ENCODE peak calls at places on chromosomes 3 and 15, in seven cellular contexts. F is CD8-positive, alpha-beta memory T cell; U is WERI-Rb-1; Y is body of pancreas; W is A549; C is GM06990; M is AG09309. K is an unnamed sample.

GRCh38 chr3:14415501-14415900 is 13.1 kb downstream of the SLC6A6 start:
- DNase-seq in F (no peak), U (no peak), Y (no peak), W (no peak), C (no peak), M (peak), K (no peak)

GRCh38 chr3:88101142-88101541 is 42.1 kb downstream of the ZNF654 start:
- DNase-seq in F (no peak), U (no peak), Y (no peak), W (no peak), C (no peak), M (no peak), K (no peak)

GRCh38 chr15:83914906-83915305 is 261.0 kb downstream of the ADAMTSL3 start:
- DNase-seq in F (no peak), U (no peak), Y (no peak), W (no peak), C (no peak), M (no peak), K (no peak)

GRCh38 chr15:63048986-63049665 is 6.6 kb downstream of the TPM1 start:
- DNase-seq in F (no peak), U (peak), Y (peak), W (peak), C (peak), M (no peak), K (peak)

GRCh38 chr3:127546970-127547733 is 43.4 kb downstream of the TPRA1 start:
- DNase-seq in F (no peak), U (no peak), Y (no peak), W (no peak), C (no peak), M (no peak), K (no peak)

GRCh38 chr3:31377045-31377642 is 155.6 kb upstream of the STT3B start:
- DNase-seq in F (peak), U (no peak), Y (peak), W (peak), C (no peak), M (peak), K (no peak)

GRCh38 chr3:45547764-45548683 is 46.5 kb upstream of the LIMD1 start:
- DNase-seq in F (no peak), U (no peak), Y (peak), W (no peak), C (no peak), M (peak), K (no peak)

GRCh38 chr3:111103807-111104206 is 32.2 kb downstream of the NECTIN3 start:
- DNase-seq in F (no peak), U (no peak), Y (no peak), W (no peak), C (no peak), M (no peak), K (no peak)

GRCh38 chr3:100789582-100789981 is 80.3 kb downstream of the TFG start:
- DNase-seq in F (no peak), U (no peak), Y (no peak), W (no peak), C (no peak), M (no peak), K (no peak)

GRCh38 chr15:22786868-22787698 is 639 bp downstream of the NIPA1 start:
- DNase-seq in F (no peak), U (peak), Y (peak), W (peak), C (peak), M (no peak), K (peak)

GRCh38 chr15:60901647-60902046 is 327.5 kb downstream of the RORA start:
- DNase-seq in F (no peak), U (no peak), Y (no peak), W (no peak), C (peak), M (no peak), K (no peak)

GRCh38 chr3:42662037-42662812 is 8.7 kb downstream of the ZBTB47 start:
- DNase-seq in F (no peak), U (no peak), Y (no peak), W (no peak), C (no peak), M (no peak), K (no peak)

GRCh38 chr3:52530918-52531635 is 2.6 kb downstream of the NT5DC2 start:
- DNase-seq in F (no peak), U (no peak), Y (no peak), W (no peak), C (peak), M (no peak), K (no peak)

GRCh38 chr3:12227833-12228232 is 61.0 kb upstream of the PPARG start:
- DNase-seq in F (no peak), U (no peak), Y (no peak), W (no peak), C (no peak), M (peak), K (no peak)

GRCh38 chr3:190302209-190302885 is 19.9 kb downstream of the CLDN1 start:
- DNase-seq in F (no peak), U (no peak), Y (no peak), W (no peak), C (no peak), M (no peak), K (no peak)

GRCh38 chr15:51793521-51793920 is 35.9 kb upstream of the TMOD3 start:
- DNase-seq in F (no peak), U (no peak), Y (peak), W (no peak), C (no peak), M (no peak), K (no peak)

GRCh38 chr3:147411235-147411607 is 2.1 kb downstream of the ZIC1 start:
- DNase-seq in F (no peak), U (no peak), Y (no peak), W (no peak), C (no peak), M (no peak), K (no peak)

GRCh38 chr3:14170569-14171159 is 7.7 kb downstream of the XPC start:
- DNase-seq in F (no peak), U (no peak), Y (no peak), W (no peak), C (no peak), M (peak), K (no peak)

GRCh38 chr3:11495948-11496557 is 147.7 kb downstream of the VGLL4 start:
- DNase-seq in F (no peak), U (no peak), Y (no peak), W (no peak), C (no peak), M (no peak), K (no peak)

GRCh38 chr3:138079901-138080300 is 35.5 kb downstream of the DZIP1L start:
- DNase-seq in F (no peak), U (no peak), Y (no peak), W (no peak), C (no peak), M (no peak), K (no peak)

GRCh38 chr3:129318921-129319320 is 40.3 kb downstream of the HMCES start:
- DNase-seq in F (no peak), U (no peak), Y (no peak), W (no peak), C (no peak), M (no peak), K (no peak)

GRCh38 chr3:8657804-8658311 is 13.3 kb upstream of the SSUH2 start:
- DNase-seq in F (no peak), U (no peak), Y (no peak), W (no peak), C (no peak), M (no peak), K (no peak)

GRCh38 chr3:114436182-114436581 is 142.4 kb downstream of the TIGIT start:
- DNase-seq in F (no peak), U (no peak), Y (no peak), W (no peak), C (no peak), M (no peak), K (no peak)

GRCh38 chr3:141240290-141241247 is 8.9 kb downstream of the PXYLP1 start:
- DNase-seq in F (no peak), U (no peak), Y (no peak), W (no peak), C (no peak), M (no peak), K (no peak)

GRCh38 chr3:141413387-141414140 is 45.3 kb downstream of the ZBTB38 start:
- DNase-seq in F (peak), U (no peak), Y (no peak), W (peak), C (no peak), M (no peak), K (peak)

GRCh38 chr3:26712211-26713026 is 89.8 kb downstream of the LRRC3B start:
- DNase-seq in F (no peak), U (no peak), Y (peak), W (peak), C (no peak), M (no peak), K (no peak)

GRCh38 chr15:73196113-73196512 is 143.8 kb downstream of the NEO1 start:
- DNase-seq in F (no peak), U (no peak), Y (no peak), W (no peak), C (no peak), M (no peak), K (no peak)

GRCh38 chr3:183315739-183316138 is 62.7 kb downstream of the B3GNT5 start:
- DNase-seq in F (no peak), U (no peak), Y (no peak), W (no peak), C (no peak), M (no peak), K (no peak)

GRCh38 chr15:39110336-39110735 is 470.5 kb upstream of the THBS1 start:
- DNase-seq in F (no peak), U (no peak), Y (no peak), W (no peak), C (no peak), M (peak), K (no peak)

GRCh38 chr3:47347217-47347801 is 33.5 kb upstream of the PTPN23 start:
- DNase-seq in F (no peak), U (no peak), Y (peak), W (no peak), C (peak), M (peak), K (no peak)
- H3K4me3 ChIP-seq in F (no peak), U (no peak), Y (no peak), W (no peak), C (no peak), M (no peak), K (no peak)

DNA sequence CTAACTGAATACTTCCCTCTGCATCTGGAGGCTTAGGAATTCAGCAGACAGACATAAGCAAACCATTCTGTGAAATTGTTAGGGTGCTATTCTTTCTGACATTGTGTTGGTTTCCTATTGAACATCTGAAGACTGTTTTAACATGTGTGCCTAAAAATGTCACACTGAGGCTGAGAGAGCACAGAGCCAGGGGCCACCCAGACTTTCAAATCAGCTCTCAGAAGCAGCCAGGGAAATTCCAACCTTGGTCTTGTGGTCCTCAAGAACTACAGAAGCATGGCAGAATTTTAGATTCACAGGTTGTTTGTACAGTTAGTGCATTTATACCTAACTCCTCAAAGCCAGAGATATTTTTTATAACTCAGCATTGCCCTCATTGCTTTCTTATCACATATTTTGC is 929.2 kb upstream of the CFAP20DC start:
- DNase-seq in F (no peak), U (no peak), Y (no peak), W (no peak), C (peak), M (no peak), K (no peak)
- H3K4me3 ChIP-seq in F (no peak), U (no peak), Y (no peak), W (no peak), C (no peak), M (no peak), K (no peak)

DNA sequence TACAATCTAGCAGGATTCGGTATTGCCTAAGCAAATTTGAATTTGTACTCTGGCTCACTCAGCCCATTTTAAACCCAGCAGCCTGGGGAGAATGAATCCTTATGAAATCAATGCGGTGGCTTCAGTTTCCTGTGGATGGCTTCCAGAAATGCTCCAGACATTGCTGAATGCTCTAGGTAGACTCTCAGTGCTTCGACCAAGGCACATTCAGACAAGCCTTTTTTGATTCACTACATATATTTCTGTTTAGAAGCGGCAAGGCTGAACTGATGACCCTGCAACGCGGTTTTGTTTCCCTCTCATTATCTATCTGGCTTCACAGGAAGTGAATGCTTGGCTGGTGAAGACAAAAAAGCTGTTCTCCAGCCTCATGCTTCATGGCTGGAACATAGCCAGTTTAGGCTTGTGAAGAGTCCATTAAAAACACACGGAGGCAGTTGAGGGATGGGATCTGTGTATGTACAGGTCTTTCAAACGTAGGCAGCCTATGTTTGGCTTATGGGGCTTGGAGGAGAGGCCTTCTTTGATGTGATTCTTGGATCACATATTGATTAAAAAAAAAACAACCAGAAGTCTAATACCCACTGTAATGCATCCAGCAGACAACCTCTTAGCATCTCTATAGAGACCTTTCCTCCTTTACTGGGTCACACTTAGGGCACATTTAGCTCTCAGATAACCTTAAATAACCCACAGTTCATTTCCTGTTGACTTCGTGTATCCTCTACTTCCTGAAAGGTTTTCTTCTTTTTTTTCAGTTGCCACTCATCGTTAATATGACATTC is 400.2 kb upstream of the TBL1XR1 start:
- DNase-seq in F (peak), U (no peak), Y (peak), W (no peak), C (peak), M (peak), K (peak)
- H3K4me3 ChIP-seq in F (peak), U (no peak), Y (no peak), W (no peak), C (no peak), M (no peak), K (peak)

GRCh38 chr3:36451816-36452215 is 71.5 kb downstream of the STAC start:
- DNase-seq in F (no peak), U (peak), Y (no peak), W (no peak), C (no peak), M (no peak), K (no peak)

GRCh38 chr3:36443042-36443686 is 62.9 kb downstream of the STAC start:
- DNase-seq in F (no peak), U (no peak), Y (no peak), W (no peak), C (no peak), M (no peak), K (no peak)

GRCh38 chr3:36447063-36447462 is 66.8 kb downstream of the STAC start:
- DNase-seq in F (no peak), U (no peak), Y (no peak), W (peak), C (no peak), M (no peak), K (no peak)

GRCh38 chr3:36444909-36445308 is 64.6 kb downstream of the STAC start:
- DNase-seq in F (no peak), U (no peak), Y (no peak), W (no peak), C (no peak), M (no peak), K (no peak)

GRCh38 chr3:36446230-36446629 is 65.9 kb downstream of the STAC start:
- DNase-seq in F (no peak), U (no peak), Y (no peak), W (no peak), C (no peak), M (no peak), K (no peak)
- H3K4me3 ChIP-seq in F (no peak), U (no peak), Y (no peak), W (no peak), C (no peak), M (no peak), K (no peak)

K was measured in CD8-positive, alpha-beta T cell.